ENCODE peak calls at places on chromosomes 12 and 14, in seven cellular contexts. C is HCT116, T is HFF-Myc, U is endothelial cell of umbilical vein, Z is fibroblast of pulmonary artery, G is ovary, D is activated B cell treated with CpG ODN at 0.5 μM for 24 hours. E is an unnamed sample.

GRCh38 chr12:132279930-132280329 is 49.5 kb downstream of the GALNT9 start:
- DNase-seq in Z (no peak), C (no peak), G (no peak), T (no peak), D (no peak), U (no peak), E (no peak)

GRCh38 chr12:51752490-51752889 is 96.0 kb downstream of the FIGNL2 start:
- DNase-seq in U (peak; percentile 93), C (no peak), T (peak; percentile 19), G (no peak), D (no peak), Z (peak; percentile 85), E (no peak)

GRCh38 chr12:19129486-19130223 is at the start of gene PLEKHA5:
- DNase-seq in D (peak; percentile 16), T (no peak), Z (peak; percentile 72), C (peak; percentile 23), G (peak; percentile 81), U (peak; percentile 31), E (peak; percentile 69)

GRCh38 chr12:47207005-47207717 is 127.4 kb upstream of the AMIGO2 start:
- DNase-seq in T (no peak), U (peak; percentile 5), D (peak; percentile 51), Z (peak; percentile 21), G (no peak), C (no peak), E (no peak)

GRCh38 chr12:104535383-104535782 is 78.6 kb downstream of the CHST11 start:
- DNase-seq in U (no peak), C (no peak), G (no peak), Z (no peak), T (no peak), D (no peak), E (no peak)

GRCh38 chr14:54617467-54617866 is 50.5 kb downstream of the SAMD4A start:
- DNase-seq in G (no peak), C (no peak), D (no peak), T (no peak), Z (peak; percentile 30), U (no peak), E (no peak)

GRCh38 chr14:50736932-50737419 is 68.9 kb upstream of the SAV1 start:
- DNase-seq in C (no peak), D (no peak), G (no peak), Z (no peak), U (no peak), T (no peak), E (no peak)

GRCh38 chr14:75960219-75960618 is 21.6 kb downstream of the TGFB3 start:
- DNase-seq in U (no peak), T (no peak), Z (no peak), C (no peak), D (no peak), G (no peak), E (no peak)

GRCh38 chr12:99005601-99006000 is 360.5 kb downstream of the APAF1 start:
- DNase-seq in D (no peak), Z (no peak), G (no peak), C (no peak), U (no peak), T (no peak), E (no peak)

GRCh38 chr12:122830517-122831214 is 4.6 kb upstream of the HIP1R start:
- DNase-seq in T (peak; percentile 90), D (no peak), C (peak; percentile 87), U (no peak), G (no peak), Z (peak; percentile 75), E (no peak)

GRCh38 chr12:90086281-90086680 is 377.6 kb upstream of the ATP2B1 start:
- DNase-seq in T (no peak), D (no peak), U (no peak), Z (no peak), G (no peak), C (no peak), E (no peak)

GRCh38 chr12:119178544-119179334 is at the start of gene HSPB8:
- DNase-seq in D (no peak), U (peak; percentile 68), Z (peak; percentile 95), G (peak; percentile 85), C (peak; percentile 33), T (no peak), E (peak; percentile 54)

GRCh38 chr14:99230271-99231141 is 41.5 kb downstream of the BCL11B start:
- DNase-seq in U (no peak), C (no peak), Z (no peak), T (no peak), D (no peak), G (no peak), E (no peak)

GRCh38 chr12:104372048-104372720 is 68.6 kb downstream of the EID3 start:
- DNase-seq in Z (no peak), D (no peak), C (no peak), G (no peak), U (no peak), T (no peak), E (no peak)

GRCh38 chr12:52617403-52617785 is 965 bp downstream of the KRT73 start:
- DNase-seq in T (no peak), D (no peak), Z (no peak), G (no peak), U (no peak), C (no peak), E (no peak)

GRCh38 chr12:82225871-82226270 is 132.3 kb downstream of the CCDC59 start:
- DNase-seq in D (no peak), T (no peak), U (no peak), C (no peak), Z (no peak), G (no peak), E (no peak)

GRCh38 chr14:103880334-103880985 is 33.1 kb upstream of the PPP1R13B start:
- DNase-seq in U (peak; percentile 43), C (no peak), G (peak; percentile 86), D (no peak), Z (peak; percentile 79), T (peak; percentile 14), E (no peak)

GRCh38 chr14:96588410-96589249 is 86.4 kb downstream of the PAPOLA start:
- DNase-seq in C (no peak), T (no peak), G (no peak), Z (no peak), D (no peak), U (no peak), E (no peak)

GRCh38 chr12:127991408-127991940 is 275.5 kb upstream of the TMEM132C start:
- DNase-seq in G (no peak), D (no peak), T (no peak), C (no peak), Z (no peak), U (no peak), E (no peak)

GRCh38 chr12:71768900-71769299 is 14.2 kb downstream of the RAB21 start:
- DNase-seq in Z (no peak), G (no peak), D (no peak), T (no peak), C (no peak), U (no peak), E (no peak)

GRCh38 chr12:117023998-117024960 is 74.9 kb downstream of the TESC start:
- DNase-seq in D (no peak), T (no peak), Z (no peak), C (no peak), G (no peak), U (no peak), E (no peak)

GRCh38 chr14:103552811-103553210 is 9.6 kb downstream of the BAG5 start:
- DNase-seq in T (no peak), U (no peak), Z (no peak), C (no peak), G (no peak), D (no peak), E (no peak)

GRCh38 chr12:119804011-119804641 is 73.0 kb downstream of the CIT start:
- DNase-seq in C (peak; percentile 33), G (peak; percentile 33), T (peak; percentile 69), D (no peak), Z (peak; percentile 64), U (peak; percentile 71), E (peak; percentile 27)

GRCh38 chr12:123269395-123269892 is 2.2 kb downstream of the CDK2AP1 start:
- DNase-seq in T (no peak), Z (peak; percentile 73), D (peak; percentile 34), G (peak; percentile 69), C (no peak), U (peak; percentile 52), E (peak; percentile 71)

GRCh38 chr12:110108309-110109036 is 15.7 kb upstream of the IFT81 start:
- DNase-seq in Z (no peak), U (no peak), D (no peak), T (no peak), C (no peak), G (no peak), E (no peak)

GRCh38 chr12:8590842-8591545 is 21.7 kb downstream of the AICDA start:
- DNase-seq in T (no peak), Z (peak; percentile 4), G (no peak), C (no peak), D (no peak), U (no peak), E (no peak)

GRCh38 chr14:69670093-69670492 is 58.7 kb downstream of the SUSD6 start:
- DNase-seq in T (no peak), C (no peak), G (no peak), U (no peak), D (no peak), Z (no peak), E (no peak)
- TF ChIP-seq CTCF in T (no peak), C (no peak), G (no peak), U (no peak), D (no peak), Z (no peak), E (no peak)

DNA sequence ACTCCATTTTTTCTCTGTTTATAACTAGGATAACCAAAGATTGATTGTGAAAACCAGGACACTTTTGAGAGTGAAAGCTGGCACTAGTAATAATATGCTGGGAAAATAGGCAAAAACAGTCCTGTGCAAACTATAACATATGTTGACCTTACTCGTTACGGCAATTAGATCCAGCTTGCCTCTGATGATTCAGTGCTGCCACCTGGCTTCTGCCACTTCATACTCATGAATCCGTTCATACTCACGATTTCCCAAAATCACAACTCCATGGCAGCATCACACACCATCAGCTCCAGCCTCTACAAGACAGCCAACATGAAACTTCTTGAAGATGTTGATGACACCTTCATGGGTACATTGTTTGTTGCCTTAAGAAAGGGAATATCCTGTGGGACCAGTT is 49.1 kb upstream of the CAND1 start:
- DNase-seq in D (no peak), U (no peak), G (no peak), T (no peak), C (peak; percentile 15), Z (no peak), E (no peak)
- TF ChIP-seq CTCF in D (no peak), U (no peak), G (no peak), T (peak; percentile 18), C (peak; percentile 51), Z (peak; percentile 5), E (no peak)

GRCh38 chr12:4909397-4909733 is 340 bp upstream of the KCNA1 start:
- DNase-seq in U (no peak), D (no peak), Z (no peak), C (no peak), T (no peak), G (no peak), E (peak; percentile 42)
- TF ChIP-seq CTCF in U (no peak), D (no peak), Z (no peak), C (no peak), T (no peak), G (no peak), E (no peak)

GRCh38 chr14:29536886-29537511 is 390.6 kb downstream of the PRKD1 start:
- DNase-seq in C (no peak), Z (peak; percentile 57), G (no peak), D (no peak), U (peak; percentile 33), T (no peak), E (no peak)
- TF ChIP-seq CTCF in C (peak; percentile 21), Z (peak; percentile 52), G (no peak), D (no peak), U (peak; percentile 8), T (no peak), E (peak; percentile 70)

GRCh38 chr14:94671870-94672444 is 59.8 kb downstream of the SERPINA3 start:
- DNase-seq in D (no peak), G (no peak), C (no peak), U (no peak), Z (no peak), T (no peak), E (no peak)
- TF ChIP-seq CTCF in D (no peak), G (no peak), C (peak; percentile 48), U (no peak), Z (no peak), T (no peak), E (no peak)

E was measured in mesothelial cell of epicardium.